ENCODE peak calls at places on chromosomes 11 and 22, in five cellular contexts. I, F, K, O and G are unnamed samples.

GRCh38 chr11:46678741-46679130 is 21.7 kb downstream of the ARHGAP1 start:
- DNase-seq in O (no peak), F (no peak), I (no peak), K (no peak), G (no peak)

GRCh38 chr11:124807660-124808270 is 7.6 kb upstream of the MSANTD2 start:
- DNase-seq in O (no peak), I (no peak), F (no peak), K (no peak), G (no peak)

GRCh38 chr11:69055598-69056516 is 7.1 kb downstream of the TPCN2 start:
- DNase-seq in I (peak; percentile 78), O (peak; percentile 79), F (no peak), K (peak; percentile 60), G (no peak)

GRCh38 chr11:24406980-24407379 is 89.9 kb upstream of the LUZP2 start:
- DNase-seq in F (no peak), O (peak; percentile 24), I (no peak), K (no peak), G (no peak)

GRCh38 chr11:67484847-67485311 is 2.1 kb downstream of the AIP start:
- DNase-seq in F (no peak), K (no peak), I (no peak), O (peak; percentile 56), G (no peak)

GRCh38 chr11:66157182-66157864 is 87.3 kb downstream of the PACS1 start:
- DNase-seq in O (no peak), F (no peak), I (no peak), K (no peak), G (no peak)

GRCh38 chr11:99366476-99366992 is 345.8 kb downstream of the CNTN5 start:
- DNase-seq in K (no peak), O (no peak), I (no peak), F (no peak), G (no peak)

GRCh38 chr22:28791841-28792490 is 8.4 kb downstream of the XBP1 start:
- DNase-seq in I (no peak), O (no peak), F (no peak), K (no peak), G (no peak)

GRCh38 chr11:19474954-19475811 is 234.4 kb upstream of the E2F8 start:
- DNase-seq in I (no peak), O (no peak), K (no peak), F (no peak), G (no peak)

GRCh38 chr22:46813816-46814597 is 51.6 kb downstream of the TBC1D22A start:
- DNase-seq in K (no peak), O (no peak), I (no peak), F (no peak), G (peak; percentile 34)

GRCh38 chr11:30147293-30147692 is 83.5 kb upstream of the FSHB start:
- DNase-seq in F (no peak), O (no peak), K (no peak), I (no peak), G (no peak)

GRCh38 chr11:33753304-33753703 is 17.1 kb upstream of the CD59 start:
- DNase-seq in O (no peak), K (no peak), I (no peak), F (no peak), G (no peak)

GRCh38 chr11:81987829-81988472 is 745.7 kb downstream of the FAM181B start:
- DNase-seq in O (no peak), K (no peak), I (peak; percentile 66), F (peak; percentile 39), G (no peak)

GRCh38 chr11:6321961-6322362 is 1.7 kb upstream of the CAVIN3 start:
- DNase-seq in K (no peak), I (no peak), F (no peak), O (no peak), G (no peak)

DNA sequence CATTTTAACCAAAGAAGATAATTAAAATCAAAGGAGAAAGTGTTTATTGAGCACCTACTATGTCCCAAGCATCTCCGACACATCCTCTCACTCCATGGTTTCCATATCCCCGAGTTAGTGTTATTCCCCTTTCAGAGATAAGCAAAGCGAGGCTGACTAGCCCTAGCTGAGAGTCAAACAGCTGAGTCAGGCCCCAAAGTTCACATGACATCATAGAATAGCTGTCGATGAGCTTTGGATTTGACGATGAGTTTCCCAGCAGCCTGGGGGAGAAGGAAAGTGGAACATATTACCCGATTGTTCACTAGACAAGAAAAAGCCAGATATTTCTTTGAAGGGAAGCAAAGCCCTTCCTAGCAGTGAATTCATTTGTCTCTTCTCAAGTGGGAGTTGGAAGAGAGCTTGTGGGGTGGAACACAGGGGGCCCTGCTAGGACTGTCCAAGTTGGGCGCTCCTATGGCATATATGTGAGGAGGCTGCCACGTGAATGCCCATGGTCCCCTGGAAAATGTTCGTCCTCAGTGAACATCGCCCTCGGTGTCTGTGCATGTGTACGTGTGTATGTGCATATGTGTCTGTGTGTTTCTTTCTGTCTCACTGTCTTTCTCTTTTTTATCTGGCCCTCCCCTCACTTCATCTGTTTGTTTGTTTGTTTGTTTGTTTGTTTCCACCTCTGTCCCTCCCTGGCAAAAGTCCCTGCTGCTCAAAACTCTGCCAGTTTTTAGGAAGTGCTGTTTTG is 493 bp upstream of the CYTH4 start:
- DNase-seq in K (no peak), O (no peak), I (no peak), F (no peak), G (no peak)
- H3K27ac ChIP-seq in K (peak overlapping the region; percentile 55), O (peak overlapping the region; percentile 76), I (peak overlapping the region; percentile 63), F (no peak overlapping the region), G (no peak overlapping the region)

GRCh38 chr22:17769013-17769715 is 5.1 kb downstream of the BID start:
- DNase-seq in K (no peak), I (peak; percentile 78), O (peak; percentile 68), F (no peak), G (no peak)

GRCh38 chr22:17767236-17768065 is 6.8 kb downstream of the BID start:
- DNase-seq in F (no peak), I (no peak), O (no peak), K (no peak), G (no peak)

GRCh38 chr22:17770180-17771077 is 3.8 kb downstream of the BID start:
- DNase-seq in F (no peak), O (no peak), I (peak; percentile 78), K (no peak), G (no peak)

GRCh38 chr22:17772249-17772962 is 1.9 kb downstream of the BID start:
- DNase-seq in K (no peak), I (peak; percentile 51), F (no peak), O (no peak), G (no peak)

DNA sequence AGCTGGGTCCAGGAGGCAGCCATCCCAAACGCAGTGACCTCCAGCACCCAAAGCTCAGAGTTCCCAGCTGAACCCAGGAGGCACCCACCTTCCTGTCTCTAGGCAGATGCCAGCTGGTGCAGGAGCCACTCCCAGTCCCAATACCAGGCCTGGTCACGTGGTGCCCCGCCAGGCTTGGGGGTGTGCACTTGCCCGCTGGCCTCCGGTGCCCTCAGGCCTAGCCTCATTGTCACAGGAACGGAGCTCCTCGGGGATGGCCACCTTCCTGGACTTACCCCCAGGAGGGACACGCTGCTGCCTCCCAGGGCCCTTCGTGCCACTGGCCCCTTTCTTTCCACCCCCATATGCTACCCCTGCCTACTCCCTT is 4.6 kb downstream of the BID start:
- DNase-seq in O (no peak), F (no peak), K (no peak), I (peak; percentile 95), G (no peak)
- H3K27ac ChIP-seq in O (peak overlapping the region; percentile 36), F (no peak overlapping the region), K (no peak overlapping the region), I (peak overlapping the region; percentile 72), G (no peak overlapping the region)

GRCh38 chr11:89235976-89236375 is 58.3 kb downstream of the TYR start:
- DNase-seq in K (no peak), I (no peak), O (no peak), F (no peak), G (no peak)
- H3K27ac ChIP-seq in K (no peak overlapping the region), I (no peak overlapping the region), O (no peak overlapping the region), F (no peak overlapping the region), G (no peak overlapping the region)

GRCh38 chr11:709109-709997 is 3.3 kb downstream of the EPS8L2 start:
- DNase-seq in K (no peak), F (no peak), I (peak; percentile 64), O (no peak), G (no peak)
- H3K27ac ChIP-seq in K (no peak overlapping the region), F (no peak overlapping the region), I (no peak overlapping the region), O (peak overlapping the region; percentile 18), G (peak overlapping the region; percentile 74)

GRCh38 chr11:57440744-57441414 is 14.0 kb upstream of the SLC43A3 start:
- DNase-seq in O (no peak), I (no peak), K (no peak), F (no peak), G (no peak)
- H3K27ac ChIP-seq in O (peak overlapping the region; percentile 58), I (peak overlapping the region; percentile 58), K (no peak overlapping the region), F (no peak overlapping the region), G (no peak overlapping the region)